ENCODE peak calls at places on chromosomes 2 and 18, in four cellular contexts. One of them, this sample, is unnamed.

GRCh38 chr18:2223859-2224258 is 347.4 kb downstream of the METTL4 start:
- DNase-seq in stomach: no peak
- DNase-seq in adrenal gland: no peak
- DNase-seq in Peyer's patch: no peak
- DNase-seq in this sample: peak; percentile 69

GRCh38 chr2:237581751-237582746 is 8.5 kb downstream of the RAB17 start:
- DNase-seq in Peyer's patch: peak; percentile 69
- DNase-seq in adrenal gland: peak; percentile 90
- DNase-seq in stomach: peak; percentile 84
- DNase-seq in this sample: peak; percentile 97

GRCh38 chr2:241978670-241979069 is 109.1 kb downstream of the RTP5 start:
- DNase-seq in stomach: peak; percentile 9
- DNase-seq in Peyer's patch: peak; percentile 25
- DNase-seq in adrenal gland: no peak
- DNase-seq in this sample: no peak

GRCh38 chr2:206274434-206275273 is at the start of gene ZDBF2:
- DNase-seq in stomach: peak; percentile 63
- DNase-seq in Peyer's patch: peak; percentile 72
- DNase-seq in adrenal gland: peak; percentile 78
- DNase-seq in this sample: peak; percentile 69

GRCh38 chr18:36348971-36349417 is 51.5 kb downstream of the FHOD3 start:
- DNase-seq in adrenal gland: peak; percentile 51
- DNase-seq in stomach: no peak
- DNase-seq in Peyer's patch: no peak
- DNase-seq in this sample: no peak

GRCh38 chr18:8800041-8800441 is 94.7 kb downstream of the MTCL1 start:
- DNase-seq in adrenal gland: no peak
- DNase-seq in Peyer's patch: no peak
- DNase-seq in stomach: no peak
- DNase-seq in this sample: peak; percentile 83

GRCh38 chr18:79575891-79576685 is 103.5 kb upstream of the CTDP1 start:
- DNase-seq in adrenal gland: no peak
- DNase-seq in stomach: peak; percentile 78
- DNase-seq in Peyer's patch: peak; percentile 46
- DNase-seq in this sample: peak; percentile 51

GRCh38 chr2:28994074-28994473 is 13.0 kb downstream of the TOGARAM2 start:
- DNase-seq in adrenal gland: no peak
- DNase-seq in Peyer's patch: no peak
- DNase-seq in stomach: no peak
- DNase-seq in this sample: no peak

GRCh38 chr2:191899442-191899841 is 52.6 kb upstream of the CAVIN2 start:
- DNase-seq in stomach: no peak
- DNase-seq in Peyer's patch: no peak
- DNase-seq in adrenal gland: no peak
- DNase-seq in this sample: no peak

GRCh38 chr2:63569740-63570139 is 18.5 kb downstream of the WDPCP start:
- DNase-seq in stomach: no peak
- DNase-seq in adrenal gland: no peak
- DNase-seq in Peyer's patch: no peak
- DNase-seq in this sample: no peak

GRCh38 chr2:172704072-172704936 is 31.3 kb upstream of the RAPGEF4 start:
- DNase-seq in Peyer's patch: no peak
- DNase-seq in stomach: no peak
- DNase-seq in adrenal gland: no peak
- DNase-seq in this sample: no peak

GRCh38 chr2:141508086-141508749 is 622.6 kb downstream of the LRP1B start:
- DNase-seq in Peyer's patch: no peak
- DNase-seq in stomach: no peak
- DNase-seq in adrenal gland: no peak
- DNase-seq in this sample: no peak

GRCh38 chr2:162821176-162821575 is 17.4 kb downstream of the KCNH7 start:
- DNase-seq in Peyer's patch: no peak
- DNase-seq in adrenal gland: no peak
- DNase-seq in stomach: no peak
- DNase-seq in this sample: no peak

GRCh38 chr18:62717850-62718229 is 2.5 kb downstream of the PHLPP1 start:
- DNase-seq in stomach: no peak
- DNase-seq in adrenal gland: no peak
- DNase-seq in Peyer's patch: no peak
- DNase-seq in this sample: no peak

GRCh38 chr2:17541514-17541950 is 1.0 kb downstream of the VSNL1 start:
- DNase-seq in Peyer's patch: no peak
- DNase-seq in stomach: no peak
- DNase-seq in adrenal gland: no peak
- DNase-seq in this sample: no peak
- TF ChIP-seq POLR2A in Peyer's patch: no peak
- TF ChIP-seq POLR2A in stomach: no peak
- TF ChIP-seq POLR2A in adrenal gland: no peak
- TF ChIP-seq POLR2A in this sample: no peak

GRCh38 chr2:105496271-105496670 is 97.4 kb upstream of the FHL2 start:
- DNase-seq in stomach: no peak
- DNase-seq in adrenal gland: no peak
- DNase-seq in Peyer's patch: no peak
- DNase-seq in this sample: no peak
- H3K4me3 ChIP-seq in stomach: no peak overlapping the region
- H3K4me3 ChIP-seq in adrenal gland: no peak overlapping the region
- H3K4me3 ChIP-seq in Peyer's patch: no peak overlapping the region
- H3K4me3 ChIP-seq in this sample: no peak overlapping the region

DNA sequence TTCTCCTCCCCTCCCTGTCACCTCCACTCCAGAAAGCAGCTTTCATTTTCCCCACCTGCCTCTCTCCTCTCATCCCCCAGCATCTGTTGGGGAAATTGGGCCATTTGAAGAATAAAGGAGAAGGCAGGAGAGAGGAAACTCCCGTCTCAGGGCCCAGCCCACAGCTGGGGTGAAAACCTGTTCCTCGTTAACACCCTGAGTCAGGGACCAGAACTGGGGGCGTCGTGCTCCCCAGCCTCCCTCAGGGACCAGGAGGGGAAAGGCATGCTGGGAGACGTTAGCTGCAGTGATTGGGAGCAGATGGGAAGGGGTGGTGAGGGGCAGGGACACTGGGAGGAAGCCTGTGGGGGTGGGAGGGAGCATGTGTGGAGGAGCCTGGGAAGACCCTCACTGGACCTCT is 251.3 kb downstream of the DYSF start:
- DNase-seq in adrenal gland: no peak
- DNase-seq in Peyer's patch: no peak
- DNase-seq in stomach: no peak
- DNase-seq in this sample: no peak
- H3K4me1 ChIP-seq in adrenal gland: no peaks in the 10 kb centered on the region
- H3K4me1 ChIP-seq in Peyer's patch: no peaks in the 10 kb centered on the region
- H3K4me1 ChIP-seq in stomach: no peaks in the 10 kb centered on the region
- H3K4me1 ChIP-seq in this sample: peaks cover 16% of the 10 kb centered on the region

DNA sequence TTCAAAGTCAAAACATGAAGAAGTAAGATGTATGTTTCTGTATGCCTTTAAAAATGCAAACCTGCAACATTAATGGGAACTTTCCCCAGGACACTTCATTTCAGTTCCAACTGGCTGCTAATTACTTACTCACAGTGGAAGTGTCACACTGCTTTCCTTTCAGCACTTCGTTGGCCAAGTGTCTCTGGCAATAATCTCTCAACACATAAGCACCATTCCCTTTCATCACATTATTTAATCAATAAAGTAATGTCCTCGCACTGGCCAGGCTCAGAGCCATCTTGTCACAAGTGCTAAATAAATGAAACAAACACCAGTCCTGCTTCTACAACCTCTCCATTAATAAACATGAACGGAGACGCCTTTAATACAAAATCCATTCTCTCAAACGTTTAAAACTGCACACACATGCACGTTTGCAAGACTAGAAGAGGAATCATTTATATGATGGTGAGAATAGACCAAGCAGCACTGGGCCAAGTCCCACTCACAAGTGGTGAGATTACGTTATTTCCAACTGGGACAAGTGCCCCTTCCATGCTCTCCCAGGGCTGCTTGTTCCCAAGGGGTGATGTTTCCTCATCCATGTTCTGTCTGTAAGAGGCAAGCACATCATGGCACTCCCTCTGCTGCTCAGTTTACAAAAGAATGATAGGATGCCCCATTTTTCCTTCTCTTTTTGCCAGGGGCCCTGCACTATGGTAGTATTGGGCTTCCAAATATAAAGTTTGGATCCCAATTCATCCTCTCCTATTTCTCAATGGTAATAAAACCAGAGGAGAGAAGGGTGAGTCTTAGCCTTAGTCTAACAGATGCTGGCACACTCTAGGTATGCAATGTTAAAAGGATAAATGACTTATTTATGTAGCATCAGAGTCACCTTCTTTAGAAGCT is 56.8 kb upstream of the ETAA1 start:
- DNase-seq in Peyer's patch: no peak
- DNase-seq in stomach: no peak
- DNase-seq in adrenal gland: no peak
- DNase-seq in this sample: no peak
- TF ChIP-seq POLR2A in Peyer's patch: no peak
- TF ChIP-seq POLR2A in stomach: no peak
- TF ChIP-seq POLR2A in adrenal gland: no peak
- TF ChIP-seq POLR2A in this sample: no peak

GRCh38 chr2:11753886-11754704 is 7.7 kb downstream of the LPIN1 start:
- DNase-seq in Peyer's patch: peak; percentile 82
- DNase-seq in adrenal gland: peak; percentile 73
- DNase-seq in stomach: peak; percentile 43
- DNase-seq in this sample: no peak
- H3K4me3 ChIP-seq in Peyer's patch: peak overlapping the region; percentile 29
- H3K4me3 ChIP-seq in adrenal gland: no peak overlapping the region
- H3K4me3 ChIP-seq in stomach: no peak overlapping the region
- H3K4me3 ChIP-seq in this sample: no peak overlapping the region